ENCODE peak calls at places on chromosomes 7 and 10, in four cellular contexts. Q is foreskin fibroblast, U is GM23338, M is mucosa of descending colon. V is an unnamed sample.

GRCh38 chr10:93199221-93199681 is 125.6 kb downstream of the CYP26A1 start:
- DNase-seq in M (peak), U (no peak), Q (peak), V (peak)

GRCh38 chr7:73822319-73823173 is 8.2 kb upstream of the CLDN4 start:
- DNase-seq in Q (peak), U (no peak), M (peak), V (peak)

GRCh38 chr10:58588673-58589265 is 76.1 kb downstream of the BICC1 start:
- DNase-seq in M (no peak), U (peak), Q (no peak), V (no peak)

GRCh38 chr10:30825495-30825894 is 195.9 kb upstream of the LYZL2 start:
- DNase-seq in U (no peak), M (no peak), Q (no peak), V (no peak)

GRCh38 chr10:47165711-47166404 is 134.1 kb upstream of the GDF10 start:
- DNase-seq in M (peak), U (no peak), Q (peak), V (no peak)

GRCh38 chr10:44051584-44052385 is 333.1 kb downstream of the CXCL12 start:
- DNase-seq in Q (no peak), M (no peak), U (no peak), V (no peak)

GRCh38 chr10:13945760-13946460 is 359.1 kb downstream of the PRPF18 start:
- DNase-seq in Q (peak), U (peak), M (no peak), V (no peak)

GRCh38 chr7:50470250-50471163 is 20.4 kb upstream of the FIGNL1 start:
- DNase-seq in M (no peak), U (no peak), Q (no peak), V (no peak)

GRCh38 chr10:103507235-103508191 is 14.0 kb downstream of the NEURL1 start:
- DNase-seq in Q (no peak), U (no peak), M (no peak), V (peak)

GRCh38 chr7:93427107-93427506 is 147.4 kb downstream of the CALCR start:
- DNase-seq in M (no peak), Q (no peak), U (no peak), V (no peak)

GRCh38 chr10:97573021-97573420 is 442 bp downstream of the ANKRD2 start:
- DNase-seq in U (no peak), M (no peak), Q (no peak), V (no peak)

GRCh38 chr10:97572214-97572989 is at the start of gene ANKRD2:
- DNase-seq in Q (peak), U (peak), M (peak), V (peak)

GRCh38 chr10:97571622-97572021 is 957 bp upstream of the ANKRD2 start:
- DNase-seq in U (no peak), Q (no peak), M (no peak), V (no peak)

GRCh38 chr10:97570146-97570788 is 2.3 kb upstream of the ANKRD2 start:
- DNase-seq in Q (no peak), U (no peak), M (no peak), V (no peak)

GRCh38 chr10:97570789-97571536 is 1.6 kb upstream of the ANKRD2 start:
- DNase-seq in U (no peak), Q (no peak), M (no peak), V (no peak)
- H3K4me3 ChIP-seq in U (no peak), Q (no peak), M (no peak), V (no peak)

GRCh38 chr10:111151595-111151994 is 74.8 kb downstream of the ADRA2A start:
- DNase-seq in M (no peak), Q (no peak), U (no peak), V (no peak)

GRCh38 chr10:111148440-111148839 is 71.6 kb downstream of the ADRA2A start:
- DNase-seq in M (no peak), Q (no peak), U (no peak), V (no peak)

GRCh38 chr10:111148025-111148424 is 71.2 kb downstream of the ADRA2A start:
- DNase-seq in M (no peak), Q (no peak), U (no peak), V (no peak)

GRCh38 chr10:111142082-111142481 is 65.3 kb downstream of the ADRA2A start:
- DNase-seq in M (no peak), U (peak), Q (no peak), V (no peak)

GRCh38 chr10:111146025-111146640 is 69.3 kb downstream of the ADRA2A start:
- DNase-seq in U (no peak), Q (no peak), M (no peak), V (no peak)
- H3K4me3 ChIP-seq in U (no peak), Q (no peak), M (no peak), V (no peak)

GRCh38 chr10:4676566-4676965 is 149.4 kb upstream of the AKR1E2 start:
- DNase-seq in Q (no peak), U (no peak), M (peak), V (no peak)
- H3K4me3 ChIP-seq in Q (no peak), U (no peak), M (no peak), V (no peak)

DNA sequence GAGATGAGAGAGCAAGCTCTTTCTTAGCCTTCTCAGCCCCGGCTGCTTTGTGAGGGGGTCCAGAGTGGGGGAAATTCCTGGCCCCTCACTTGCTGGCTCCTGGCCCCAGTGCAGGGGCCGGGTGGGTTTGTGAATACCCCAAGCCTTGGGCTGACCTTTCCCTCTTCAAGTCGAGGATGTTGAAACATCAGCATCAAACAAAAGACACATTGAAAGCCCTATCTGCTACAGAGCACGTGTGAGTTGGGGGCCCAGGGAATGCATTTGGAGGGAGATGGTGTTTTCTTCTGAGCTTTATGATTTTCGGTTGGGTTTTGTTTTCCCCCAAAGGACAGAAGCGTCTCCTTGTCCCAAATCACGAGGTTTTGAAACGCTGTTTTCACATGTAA is 2.8 kb downstream of the ZMIZ1 start:
- DNase-seq in M (no peak), U (peak), Q (no peak), V (no peak)
- H3K4me3 ChIP-seq in M (peak), U (peak), Q (peak), V (peak)

GRCh38 chr7:999149-999883 is 16.3 kb downstream of the CYP2W1 start:
- DNase-seq in U (no peak), M (no peak), Q (no peak), V (no peak)
- H3K4me3 ChIP-seq in U (no peak), M (no peak), Q (no peak), V (no peak)

DNA sequence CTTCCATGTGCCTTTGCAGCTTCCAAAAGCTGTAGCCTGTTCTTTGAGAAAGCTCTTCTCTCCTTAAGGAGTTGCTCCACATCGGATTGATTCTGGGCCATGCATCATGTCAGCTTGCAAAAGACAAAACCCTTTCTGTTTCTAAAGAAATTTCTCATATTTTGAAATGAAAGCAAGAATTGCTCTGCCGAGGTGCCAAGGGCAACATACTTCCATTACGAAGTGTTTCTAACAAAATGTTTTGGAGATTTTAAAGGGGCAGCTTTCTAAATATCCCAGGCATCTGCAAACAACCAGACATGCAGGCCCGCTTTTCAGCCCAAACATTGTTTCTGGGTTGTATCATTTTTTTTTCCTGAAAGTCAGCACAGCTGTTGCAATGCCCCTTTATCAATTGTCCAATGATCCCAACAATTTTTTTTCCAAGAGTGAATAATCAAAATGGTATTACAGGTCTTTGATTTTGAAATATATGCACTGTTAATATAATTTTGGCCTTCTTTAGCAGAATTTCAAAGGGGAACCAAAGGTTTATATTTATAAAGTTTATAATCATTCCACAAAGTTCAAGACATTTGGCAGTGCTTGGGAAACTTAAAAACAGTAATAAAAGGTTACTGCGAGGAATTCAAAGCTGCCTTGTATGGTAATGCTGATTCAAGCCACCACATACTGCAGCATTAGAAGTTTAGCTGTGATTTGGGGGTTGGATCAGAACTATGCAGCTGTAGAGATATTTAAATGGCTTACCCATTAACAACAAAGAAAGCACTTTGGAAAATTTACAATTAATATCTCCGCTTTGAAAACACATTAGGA is 61.0 kb downstream of the TES start:
- DNase-seq in U (no peak), Q (peak), M (no peak), V (no peak)
- H3K4me3 ChIP-seq in U (no peak), Q (peak), M (no peak), V (no peak)

DNA sequence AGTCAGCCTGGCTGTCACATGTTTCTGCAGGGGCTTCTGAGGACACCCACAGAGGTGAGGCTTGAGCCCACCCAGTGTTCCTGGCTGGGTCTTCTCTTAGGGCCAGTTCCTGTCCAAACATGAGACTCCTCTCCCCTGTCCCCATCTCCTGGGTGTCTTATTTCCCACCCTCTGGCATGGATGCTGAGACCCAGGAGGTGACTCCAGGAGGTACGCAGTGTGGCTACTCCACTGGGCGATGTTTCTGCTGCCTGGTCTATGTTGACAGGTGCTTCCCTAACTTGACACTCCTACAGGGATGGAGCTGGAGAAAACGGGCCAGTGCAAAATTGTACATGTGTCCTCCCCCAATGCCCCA is 26.3 kb upstream of the LOXL4 start:
- DNase-seq in M (no peak), Q (no peak), U (no peak), V (no peak)
- H3K4me3 ChIP-seq in M (no peak), Q (no peak), U (no peak), V (no peak)

GRCh38 chr7:1918881-1919525 is 248.9 kb downstream of the ELFN1 start:
- DNase-seq in M (no peak), Q (no peak), U (no peak), V (no peak)
- H3K4me3 ChIP-seq in M (no peak), Q (no peak), U (no peak), V (no peak)

V was measured in colonic mucosa.